ENCODE peak calls at places on chromosomes 6 and 20, in five cellular contexts. O is cardiac fibroblast; J is CD8-positive, alpha-beta T cell; Q is brain microvascular endothelial cell; K is heart left ventricle. F is an unnamed sample.

GRCh38 chr6:100062621-100063020 is 68.6 kb upstream of the MCHR2 start:
- DNase-seq in O (no peak), J (no peak), Q (no peak), K (no peak), F (no peak)

GRCh38 chr6:142696123-142696522 is 248.9 kb downstream of the HIVEP2 start:
- DNase-seq in O (no peak), J (no peak), Q (no peak), K (no peak), F (peak)

GRCh38 chr6:77015350-77015749 is 447.9 kb downstream of the HTR1B start:
- DNase-seq in O (peak), J (no peak), Q (peak), K (no peak), F (peak)

GRCh38 chr20:49534314-49534713 is 33.6 kb downstream of the PTGIS start:
- DNase-seq in O (peak), J (peak), Q (peak), K (peak), F (peak)

GRCh38 chr6:126748141-126748540 is 370.3 kb upstream of the RSPO3 start:
- DNase-seq in O (no peak), J (no peak), Q (no peak), K (no peak), F (no peak)

GRCh38 chr20:21189761-21190523 is 64.1 kb downstream of the KIZ start:
- DNase-seq in O (no peak), J (no peak), Q (no peak), K (no peak), F (no peak)

GRCh38 chr6:151034825-151035781 is 169.6 kb downstream of the MTHFD1L start:
- DNase-seq in O (no peak), J (no peak), Q (no peak), K (no peak), F (no peak)

GRCh38 chr6:164184410-164184809 is 769.9 kb downstream of the QKI start:
- DNase-seq in O (no peak), J (no peak), Q (no peak), K (no peak), F (no peak)

GRCh38 chr6:54451516-54451915 is 143.3 kb downstream of the TINAG start:
- DNase-seq in O (no peak), J (no peak), Q (no peak), K (no peak), F (peak)

GRCh38 chr6:4920914-4921410 is 82.9 kb downstream of the RPP40 start:
- DNase-seq in O (no peak), J (no peak), Q (no peak), K (no peak), F (no peak)

GRCh38 chr20:5364136-5364821 is 47.5 kb upstream of the PROKR2 start:
- DNase-seq in O (no peak), J (no peak), Q (no peak), K (no peak), F (peak)

DNA sequence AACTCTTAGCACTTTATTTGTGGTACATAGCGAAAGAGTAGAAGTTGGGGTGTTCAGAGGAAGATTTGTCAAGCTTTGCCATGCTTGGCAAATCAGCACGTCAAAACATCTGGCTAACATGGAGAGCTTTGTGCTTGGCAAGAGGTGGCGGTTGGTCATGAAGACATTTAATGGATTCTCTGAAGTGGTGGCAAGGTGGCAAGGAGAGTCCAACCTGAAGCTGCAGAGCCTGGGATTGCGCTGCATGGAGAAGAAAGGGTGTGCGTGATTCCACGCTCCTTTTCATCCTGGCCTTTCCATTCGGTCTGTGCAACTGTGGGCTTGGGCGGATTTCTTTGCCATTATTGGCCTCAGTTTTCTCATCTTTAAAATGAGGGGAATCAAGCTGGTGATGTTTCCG is 3.1 kb downstream of the PYGB start:
- DNase-seq in O (no peak), J (peak), Q (no peak), K (no peak), F (no peak)
- H3K4me3 ChIP-seq in O (peak), J (no peak), Q (peak), K (peak), F (peak)

DNA sequence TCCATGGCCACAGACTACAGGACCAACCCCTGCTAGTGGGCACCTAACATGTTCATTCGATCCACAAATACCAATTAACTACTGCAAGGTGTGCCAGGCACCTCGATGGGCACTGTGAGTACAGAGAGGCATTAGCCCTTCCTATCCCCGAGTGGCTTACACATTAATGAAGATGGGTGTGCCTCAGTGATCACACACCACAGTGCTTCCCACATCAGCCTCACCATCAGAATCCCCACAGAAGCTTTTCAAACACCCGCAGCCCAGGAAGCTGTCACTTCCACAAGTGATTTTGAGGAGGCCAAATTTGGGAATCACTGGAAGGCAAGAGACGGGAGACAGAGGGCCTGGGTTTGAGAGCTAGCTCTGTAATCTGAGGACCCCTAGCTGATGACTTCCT is 23.7 kb downstream of the EZR start:
- DNase-seq in O (no peak), J (no peak), Q (no peak), K (no peak), F (no peak)
- TF ChIP-seq CTCF in O (no peak), J (no peak), Q (no peak), K (no peak), F (no peak)

DNA sequence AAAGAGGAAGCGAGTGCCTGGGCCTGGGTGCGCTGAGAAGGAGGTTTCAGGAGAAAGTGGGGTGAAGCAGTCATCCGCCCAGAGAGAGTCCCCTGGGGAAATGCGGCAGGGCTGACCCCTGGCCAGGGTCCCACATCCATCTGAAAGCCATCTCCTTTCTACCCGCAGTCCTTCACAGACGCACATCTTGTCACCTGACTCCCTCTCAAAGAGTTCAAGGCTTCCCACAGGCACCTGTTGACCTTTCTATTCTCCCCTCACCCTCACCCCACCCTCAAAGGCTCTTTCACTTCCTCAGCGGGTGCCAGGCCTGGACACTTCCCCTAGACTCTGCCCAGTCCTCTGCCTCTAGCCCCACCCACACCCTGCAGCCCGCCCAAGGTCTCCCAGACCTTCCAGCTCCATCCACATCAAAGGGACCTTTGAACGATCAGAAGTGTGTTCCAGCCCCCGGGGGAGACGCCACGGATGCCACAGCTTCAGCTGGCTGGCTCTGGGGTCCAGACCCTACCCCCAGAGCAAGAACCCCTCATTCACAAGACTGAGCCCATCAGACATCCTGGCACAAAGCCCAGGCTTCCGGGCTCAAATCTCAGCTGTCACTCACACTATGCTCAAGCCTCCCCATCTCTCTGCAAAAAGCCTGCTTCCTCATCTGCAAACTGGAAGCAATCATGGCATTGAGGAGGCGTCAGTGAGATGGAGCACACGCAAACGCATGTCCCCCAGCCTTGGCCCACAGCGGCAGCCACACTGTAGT is 2.1 kb downstream of the CTSZ start:
- DNase-seq in O (no peak), J (peak), Q (no peak), K (peak), F (no peak)
- H3K4me3 ChIP-seq in O (peak), J (peak), Q (no peak), K (peak), F (no peak)

GRCh38 chr6:32844839-32845372 is 1.1 kb upstream of the PSMB8 start:
- DNase-seq in O (no peak), J (no peak), Q (no peak), K (no peak), F (no peak)

GRCh38 chr6:32843321-32843978 is 397 bp downstream of the PSMB8 start:
- DNase-seq in O (no peak), J (no peak), Q (no peak), K (peak), F (no peak)

GRCh38 chr6:32843979-32844838 is at the start of gene PSMB8:
- DNase-seq in O (peak), J (peak), Q (peak), K (peak), F (peak)

GRCh38 chr6:32847004-32847403 is 3.2 kb upstream of the PSMB8 start:
- DNase-seq in O (no peak), J (no peak), Q (no peak), K (no peak), F (no peak)

GRCh38 chr6:32845381-32845884 is 1.6 kb upstream of the PSMB8 start:
- DNase-seq in O (no peak), J (peak), Q (no peak), K (peak), F (no peak)
- TF ChIP-seq CTCF in O (no peak), J (no peak), Q (no peak), K (no peak), F (no peak)

GRCh38 chr6:137590684-137591083 is 96.5 kb upstream of the OLIG3 start:
- DNase-seq in O (no peak), J (no peak), Q (no peak), K (no peak), F (no peak)

GRCh38 chr6:137588472-137588871 is 94.3 kb upstream of the OLIG3 start:
- DNase-seq in O (no peak), J (no peak), Q (no peak), K (no peak), F (no peak)

GRCh38 chr6:137589067-137589848 is 95.1 kb upstream of the OLIG3 start:
- DNase-seq in O (peak), J (peak), Q (peak), K (no peak), F (peak)
- H3K4me3 ChIP-seq in O (no peak), J (no peak), Q (no peak), K (no peak), F (no peak)

DNA sequence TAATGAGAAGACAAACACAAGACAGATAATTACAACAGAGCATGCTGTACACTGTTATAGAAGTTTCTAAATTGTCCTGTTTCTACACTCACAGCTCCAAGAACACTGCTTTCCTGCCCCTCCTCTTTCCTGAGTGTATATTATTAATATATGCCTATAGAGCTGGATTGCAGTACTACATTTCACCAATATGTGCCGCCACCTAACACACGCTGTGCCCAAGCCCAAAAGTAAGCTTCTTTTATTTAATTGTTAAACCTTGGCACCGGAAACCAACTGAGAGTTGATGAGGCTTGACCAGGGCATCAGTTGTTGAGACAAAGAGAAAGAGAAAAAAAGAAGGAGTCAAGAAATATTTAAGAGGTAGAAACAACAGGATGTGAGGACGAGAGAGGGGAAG is 16.0 kb upstream of the PTPRT start:
- DNase-seq in O (no peak), J (no peak), Q (no peak), K (no peak), F (no peak)
- TF ChIP-seq CTCF in O (no peak), J (no peak), Q (no peak), K (no peak), F (no peak)

GRCh38 chr6:138000955-138001354 is 106.3 kb downstream of the PERP start:
- DNase-seq in O (no peak), J (no peak), Q (no peak), K (no peak), F (no peak)
- H3K4me3 ChIP-seq in O (no peak), J (no peak), Q (no peak), K (no peak), F (no peak)

F was measured in bronchial epithelial cell.